ENCODE peak calls at places on chromosomes 16 and 17, in four cellular contexts. One of them, this sample, is unnamed.

GRCh38 chr16:21599994-21600773 is 807 bp downstream of the METTL9 start:
- DNase-seq in HepG2: peak
- DNase-seq in H1: no peak
- DNase-seq in K562: peak
- DNase-seq in this sample: no peak

GRCh38 chr17:77205396-77206124 is 64.8 kb downstream of the SEC14L1 start:
- DNase-seq in HepG2: no peak
- DNase-seq in H1: no peak
- DNase-seq in K562: no peak
- DNase-seq in this sample: no peak

GRCh38 chr16:28569011-28569410 is 15.3 kb downstream of the SGF29 start:
- DNase-seq in HepG2: no peak
- DNase-seq in H1: no peak
- DNase-seq in K562: no peak
- DNase-seq in this sample: no peak

GRCh38 chr16:81526935-81527334 is 82.3 kb downstream of the CMIP start:
- DNase-seq in HepG2: no peak
- DNase-seq in H1: no peak
- DNase-seq in K562: peak
- DNase-seq in this sample: no peak

GRCh38 chr16:58399718-58400633 is 7.7 kb downstream of the GINS3 start:
- DNase-seq in HepG2: no peak
- DNase-seq in H1: no peak
- DNase-seq in K562: no peak
- DNase-seq in this sample: no peak

GRCh38 chr16:1258906-1259759 is 3.3 kb downstream of the TPSD1 start:
- DNase-seq in HepG2: no peak
- DNase-seq in H1: no peak
- DNase-seq in K562: peak
- DNase-seq in this sample: no peak

GRCh38 chr16:5041604-5042133 is 7.9 kb upstream of the NAGPA start:
- DNase-seq in HepG2: no peak
- DNase-seq in H1: no peak
- DNase-seq in K562: no peak
- DNase-seq in this sample: peak

GRCh38 chr16:64983226-64983625 is 138.6 kb downstream of the CDH11 start:
- DNase-seq in HepG2: no peak
- DNase-seq in H1: no peak
- DNase-seq in K562: no peak
- DNase-seq in this sample: no peak

GRCh38 chr16:58733248-58733670 is 857 bp downstream of the GOT2 start:
- DNase-seq in HepG2: peak
- DNase-seq in H1: no peak
- DNase-seq in K562: no peak
- DNase-seq in this sample: no peak

GRCh38 chr17:7634384-7634783 is 4.4 kb downstream of the SHBG start:
- DNase-seq in HepG2: no peak
- DNase-seq in H1: peak
- DNase-seq in K562: peak
- DNase-seq in this sample: no peak

GRCh38 chr17:80291260-80291659 is 30.6 kb downstream of the RNF213 start:
- DNase-seq in HepG2: no peak
- DNase-seq in H1: no peak
- DNase-seq in K562: no peak
- DNase-seq in this sample: no peak

GRCh38 chr17:60141111-60142018 is 8.4 kb upstream of the CA4 start:
- DNase-seq in HepG2: no peak
- DNase-seq in H1: peak
- DNase-seq in K562: no peak
- DNase-seq in this sample: no peak

GRCh38 chr17:50589112-50589712 is 28.7 kb downstream of the CACNA1G start:
- DNase-seq in HepG2: no peak
- DNase-seq in H1: no peak
- DNase-seq in K562: no peak
- DNase-seq in this sample: no peak

GRCh38 chr17:59004338-59005111 is 102.2 kb downstream of the TRIM37 start:
- DNase-seq in HepG2: peak
- DNase-seq in H1: peak
- DNase-seq in K562: peak
- DNase-seq in this sample: peak

GRCh38 chr16:56183266-56183665 is 8.0 kb upstream of the GNAO1 start:
- DNase-seq in HepG2: no peak
- DNase-seq in H1: no peak
- DNase-seq in K562: no peak
- DNase-seq in this sample: no peak

GRCh38 chr16:86789621-86790051 is 211.3 kb downstream of the FOXL1 start:
- DNase-seq in HepG2: no peak
- DNase-seq in H1: no peak
- DNase-seq in K562: no peak
- DNase-seq in this sample: no peak

GRCh38 chr17:40179923-40180659 is 2.8 kb downstream of the RAPGEFL1 start:
- DNase-seq in HepG2: no peak
- DNase-seq in H1: no peak
- DNase-seq in K562: no peak
- DNase-seq in this sample: no peak

GRCh38 chr17:45052052-45052772 is 780 bp upstream of the DCAKD start:
- DNase-seq in HepG2: peak
- DNase-seq in H1: peak
- DNase-seq in K562: peak
- DNase-seq in this sample: no peak
- TF ChIP-seq FOSL1 in HepG2: no peak
- TF ChIP-seq FOSL1 in H1: no peak
- TF ChIP-seq FOSL1 in K562: peak
- TF ChIP-seq FOSL1 in this sample: no peak

GRCh38 chr17:57255776-57256681 is at the start of gene MSI2:
- DNase-seq in HepG2: peak
- DNase-seq in H1: peak
- DNase-seq in K562: peak
- DNase-seq in this sample: peak

GRCh38 chr17:57256708-57257112 is 387 bp downstream of the MSI2 start:
- DNase-seq in HepG2: no peak
- DNase-seq in H1: no peak
- DNase-seq in K562: peak
- DNase-seq in this sample: no peak

GRCh38 chr17:57251211-57251787 is 5.0 kb upstream of the MSI2 start:
- DNase-seq in HepG2: no peak
- DNase-seq in H1: no peak
- DNase-seq in K562: no peak
- DNase-seq in this sample: no peak

GRCh38 chr17:57255182-57255775 is 1.0 kb upstream of the MSI2 start:
- DNase-seq in HepG2: no peak
- DNase-seq in H1: peak
- DNase-seq in K562: no peak
- DNase-seq in this sample: no peak

DNA sequence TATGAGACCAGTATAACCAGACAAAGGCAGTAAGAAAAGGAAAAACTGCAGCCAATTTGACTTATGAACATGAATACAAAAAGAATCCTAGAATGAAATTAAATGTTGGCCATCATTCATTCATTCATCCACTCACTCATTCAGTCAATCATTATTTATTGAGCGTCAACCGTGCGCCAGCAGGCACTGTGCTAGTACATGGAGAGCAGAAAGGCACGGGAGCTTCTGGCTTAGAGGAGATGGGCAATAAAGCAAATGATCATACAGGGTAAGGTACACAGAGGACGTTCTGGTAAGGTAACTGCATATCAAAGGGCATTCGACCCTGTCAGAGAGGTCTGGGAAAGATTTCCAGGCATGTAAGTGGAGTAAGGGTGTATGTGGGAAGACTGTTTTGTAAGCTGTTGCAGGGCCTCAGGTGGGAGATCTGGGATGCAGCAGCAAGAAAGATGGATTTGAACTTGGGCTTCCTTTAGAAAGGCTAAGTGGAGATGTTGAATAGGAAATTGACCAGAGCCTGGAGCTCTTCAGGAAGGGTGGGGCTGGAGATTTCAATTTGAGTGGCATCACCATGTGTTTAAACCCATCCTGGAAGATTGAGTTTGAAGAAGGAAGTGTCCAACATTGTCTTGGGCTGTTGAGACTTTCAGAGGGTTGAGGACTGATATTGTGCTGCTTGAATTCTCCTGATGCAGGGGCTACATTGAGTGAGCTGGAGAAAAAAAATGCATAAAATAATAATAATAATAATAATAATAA is 2.8 kb upstream of the MSI2 start:
- DNase-seq in HepG2: no peak
- DNase-seq in H1: peak
- DNase-seq in K562: no peak
- DNase-seq in this sample: no peak
- TF ChIP-seq FOSL1 in HepG2: no peak
- TF ChIP-seq FOSL1 in H1: no peak
- TF ChIP-seq FOSL1 in K562: no peak
- TF ChIP-seq FOSL1 in this sample: no peak

GRCh38 chr16:12252616-12253015 is 276.1 kb downstream of the SNX29 start:
- DNase-seq in HepG2: no peak
- DNase-seq in H1: no peak
- DNase-seq in K562: no peak
- DNase-seq in this sample: no peak
- TF ChIP-seq FOSL1 in HepG2: no peak
- TF ChIP-seq FOSL1 in H1: no peak
- TF ChIP-seq FOSL1 in K562: no peak
- TF ChIP-seq FOSL1 in this sample: no peak

GRCh38 chr16:88385831-88386815 is 3.4 kb downstream of the ZNF469 start:
- DNase-seq in HepG2: no peak
- DNase-seq in H1: no peak
- DNase-seq in K562: no peak
- DNase-seq in this sample: no peak

GRCh38 chr16:88385112-88385594 is 2.4 kb downstream of the ZNF469 start:
- DNase-seq in HepG2: no peak
- DNase-seq in H1: no peak
- DNase-seq in K562: no peak
- DNase-seq in this sample: no peak

GRCh38 chr16:88382491-88383400 is at the start of gene ZNF469:
- DNase-seq in HepG2: no peak
- DNase-seq in H1: peak
- DNase-seq in K562: no peak
- DNase-seq in this sample: no peak

GRCh38 chr16:88383401-88384221 is 852 bp downstream of the ZNF469 start:
- DNase-seq in HepG2: no peak
- DNase-seq in H1: no peak
- DNase-seq in K562: peak
- DNase-seq in this sample: peak

DNA sequence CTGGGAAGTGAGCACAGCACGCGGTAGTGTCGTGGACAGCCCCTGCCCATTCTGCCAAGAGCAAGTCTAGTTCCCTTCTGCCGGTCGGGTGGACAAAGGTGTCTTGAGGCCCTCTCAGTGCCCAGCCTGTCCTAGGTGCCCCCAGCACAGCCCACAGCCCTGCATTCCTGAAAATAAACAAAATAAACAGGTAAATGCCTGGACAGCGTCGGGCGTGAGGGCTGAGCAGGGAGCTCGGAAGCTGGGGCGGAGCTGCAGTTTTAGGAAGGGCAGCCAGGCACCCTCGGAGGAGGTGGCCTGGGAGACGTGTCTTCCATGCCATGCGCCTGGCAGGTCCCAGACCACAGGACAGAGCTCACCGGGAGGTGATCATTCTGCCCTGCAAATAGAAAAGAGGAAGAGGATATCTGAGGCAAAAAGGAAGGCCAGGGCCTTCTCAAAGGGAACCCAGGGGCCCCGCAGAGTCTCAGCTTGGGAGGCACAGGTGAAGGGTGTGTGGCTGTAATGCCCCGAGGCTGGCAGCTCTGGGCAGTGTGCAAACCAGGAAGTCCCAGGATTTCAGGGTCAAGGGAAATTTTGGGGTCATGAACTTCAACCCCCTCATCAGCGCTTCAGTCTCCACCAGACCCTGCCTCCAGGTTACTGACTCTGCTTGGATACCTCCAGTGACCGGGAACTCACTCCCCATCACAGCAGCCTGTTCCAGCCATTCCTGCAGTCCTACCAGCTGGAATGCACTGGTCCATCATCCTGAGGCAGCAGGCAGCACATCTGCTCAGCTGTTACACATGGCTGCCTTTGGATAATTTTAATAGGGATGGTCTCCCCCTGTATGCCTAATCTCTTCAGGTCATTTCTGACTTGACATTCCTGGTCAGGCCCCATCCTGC is 1.7 kb downstream of the ZNF469 start:
- DNase-seq in HepG2: no peak
- DNase-seq in H1: no peak
- DNase-seq in K562: no peak
- DNase-seq in this sample: no peak
- TF ChIP-seq FOSL1 in HepG2: no peak
- TF ChIP-seq FOSL1 in H1: no peak
- TF ChIP-seq FOSL1 in K562: no peak
- TF ChIP-seq FOSL1 in this sample: no peak

GRCh38 chr17:43952351-43952723 is 1.4 kb downstream of the PYY start:
- DNase-seq in HepG2: no peak
- DNase-seq in H1: no peak
- DNase-seq in K562: peak
- DNase-seq in this sample: no peak
- TF ChIP-seq FOSL1 in HepG2: no peak
- TF ChIP-seq FOSL1 in H1: no peak
- TF ChIP-seq FOSL1 in K562: no peak
- TF ChIP-seq FOSL1 in this sample: no peak

GRCh38 chr17:82120148-82120547 is 22.1 kb upstream of the FASN start:
- DNase-seq in HepG2: no peak
- DNase-seq in H1: no peak
- DNase-seq in K562: no peak
- DNase-seq in this sample: no peak
- TF ChIP-seq FOSL1 in HepG2: no peak
- TF ChIP-seq FOSL1 in H1: no peak
- TF ChIP-seq FOSL1 in K562: no peak
- TF ChIP-seq FOSL1 in this sample: no peak